ENCODE peak calls at places on chromosome 16, in four cellular contexts. One of them, this sample, is unnamed.

GRCh38 chr16:66273036-66273435 is 93.5 kb upstream of the CDH5 start:
- DNase-seq in GM12892: no peak
- DNase-seq in breast epithelium: peak; percentile 6
- DNase-seq in upper lobe of left lung: no peak
- DNase-seq in this sample: no peak

GRCh38 chr16:17359778-17360177 is 111.0 kb downstream of the XYLT1 start:
- DNase-seq in GM12892: no peak
- DNase-seq in breast epithelium: no peak
- DNase-seq in upper lobe of left lung: peak; percentile 64
- DNase-seq in this sample: no peak

GRCh38 chr16:22638393-22639206 is 127.9 kb downstream of the NPIPB5 start:
- DNase-seq in GM12892: no peak
- DNase-seq in breast epithelium: no peak
- DNase-seq in upper lobe of left lung: no peak
- DNase-seq in this sample: no peak

GRCh38 chr16:71250461-71251232 is 20.1 kb upstream of the HYDIN start:
- DNase-seq in GM12892: no peak
- DNase-seq in breast epithelium: peak; percentile 27
- DNase-seq in upper lobe of left lung: no peak
- DNase-seq in this sample: no peak

GRCh38 chr16:29198731-29199521 is 207.6 kb downstream of the NPIPB11 start:
- DNase-seq in GM12892: no peak
- DNase-seq in breast epithelium: no peak
- DNase-seq in upper lobe of left lung: peak; percentile 18
- DNase-seq in this sample: peak; percentile 7

GRCh38 chr16:77459534-77460412 is 24.9 kb upstream of the ADAMTS18 start:
- DNase-seq in GM12892: no peak
- DNase-seq in breast epithelium: no peak
- DNase-seq in upper lobe of left lung: no peak
- DNase-seq in this sample: no peak

GRCh38 chr16:88530858-88531203 is 39.4 kb upstream of the ZC3H18 start:
- DNase-seq in GM12892: no peak
- DNase-seq in breast epithelium: no peak
- DNase-seq in upper lobe of left lung: no peak
- DNase-seq in this sample: no peak

GRCh38 chr16:3780570-3780969 is 63.2 kb upstream of the TRAP1 start:
- DNase-seq in GM12892: no peak
- DNase-seq in breast epithelium: no peak
- DNase-seq in upper lobe of left lung: no peak
- DNase-seq in this sample: no peak

GRCh38 chr16:86626284-86626683 is 47.9 kb downstream of the FOXL1 start:
- DNase-seq in GM12892: no peak
- DNase-seq in breast epithelium: no peak
- DNase-seq in upper lobe of left lung: no peak
- DNase-seq in this sample: no peak

GRCh38 chr16:57635266-57636097 is 7.1 kb downstream of the ADGRG1 start:
- DNase-seq in GM12892: no peak
- DNase-seq in breast epithelium: no peak
- DNase-seq in upper lobe of left lung: no peak
- DNase-seq in this sample: peak; percentile 82

GRCh38 chr16:63135069-63135468 is 1098.8 kb upstream of the CDH8 start:
- DNase-seq in GM12892: no peak
- DNase-seq in breast epithelium: no peak
- DNase-seq in upper lobe of left lung: no peak
- DNase-seq in this sample: no peak

GRCh38 chr16:61105544-61105943 is 930.7 kb downstream of the CDH8 start:
- DNase-seq in GM12892: no peak
- DNase-seq in breast epithelium: no peak
- DNase-seq in upper lobe of left lung: no peak
- DNase-seq in this sample: no peak

GRCh38 chr16:69193860-69194259 is 6.9 kb downstream of the SNTB2 start:
- DNase-seq in GM12892: no peak
- DNase-seq in breast epithelium: no peak
- DNase-seq in upper lobe of left lung: no peak
- DNase-seq in this sample: no peak

GRCh38 chr16:58116046-58116445 is 13.1 kb downstream of the CFAP20 start:
- DNase-seq in GM12892: no peak
- DNase-seq in breast epithelium: no peak
- DNase-seq in upper lobe of left lung: no peak
- DNase-seq in this sample: no peak

GRCh38 chr16:4273858-4274291 is 1.1 kb upstream of the TFAP4 start:
- DNase-seq in GM12892: peak; percentile 58
- DNase-seq in breast epithelium: peak; percentile 47
- DNase-seq in upper lobe of left lung: peak; percentile 66
- DNase-seq in this sample: peak; percentile 55

GRCh38 chr16:26569793-26570192 is 496.9 kb upstream of the C16orf82 start:
- DNase-seq in GM12892: no peak
- DNase-seq in breast epithelium: no peak
- DNase-seq in upper lobe of left lung: no peak
- DNase-seq in this sample: no peak

GRCh38 chr16:80317132-80318098 is 223.4 kb upstream of the DYNLRB2 start:
- DNase-seq in GM12892: no peak
- DNase-seq in breast epithelium: no peak
- DNase-seq in upper lobe of left lung: peak; percentile 25
- DNase-seq in this sample: no peak

GRCh38 chr16:88638323-88639230 is at the start of gene IL17C:
- DNase-seq in GM12892: no peak
- DNase-seq in breast epithelium: no peak
- DNase-seq in upper lobe of left lung: peak; percentile 65
- DNase-seq in this sample: peak; percentile 80

GRCh38 chr16:35198223-35199199 is 1739.1 kb downstream of the TP53TG3F start:
- DNase-seq in GM12892: no peak
- DNase-seq in breast epithelium: no peak
- DNase-seq in upper lobe of left lung: no peak
- DNase-seq in this sample: no peak

GRCh38 chr16:87336850-87337240 is 19.7 kb upstream of the C16orf95 start:
- DNase-seq in GM12892: no peak
- DNase-seq in breast epithelium: no peak
- DNase-seq in upper lobe of left lung: no peak
- DNase-seq in this sample: no peak

GRCh38 chr16:47204736-47205499 is 61.2 kb upstream of the NETO2 start:
- DNase-seq in GM12892: no peak
- DNase-seq in breast epithelium: no peak
- DNase-seq in upper lobe of left lung: no peak
- DNase-seq in this sample: no peak

GRCh38 chr16:23905027-23905426 is 69.2 kb downstream of the PRKCB start:
- DNase-seq in GM12892: no peak
- DNase-seq in breast epithelium: peak; percentile 74
- DNase-seq in upper lobe of left lung: no peak
- DNase-seq in this sample: peak; percentile 21

GRCh38 chr16:1081734-1082265 is 9.3 kb downstream of the SSTR5 start:
- DNase-seq in GM12892: no peak
- DNase-seq in breast epithelium: no peak
- DNase-seq in upper lobe of left lung: no peak
- DNase-seq in this sample: no peak

GRCh38 chr16:65414284-65414984 is 292.6 kb upstream of the CDH11 start:
- DNase-seq in GM12892: no peak
- DNase-seq in breast epithelium: no peak
- DNase-seq in upper lobe of left lung: no peak
- DNase-seq in this sample: no peak

GRCh38 chr16:8183186-8184099 is 406.9 kb downstream of the TMEM114 start:
- DNase-seq in GM12892: no peak
- DNase-seq in breast epithelium: no peak
- DNase-seq in upper lobe of left lung: no peak
- DNase-seq in this sample: no peak

GRCh38 chr16:8936421-8936820 is 27.3 kb downstream of the USP7 start:
- DNase-seq in GM12892: peak; percentile 45
- DNase-seq in breast epithelium: no peak
- DNase-seq in upper lobe of left lung: peak; percentile 52
- DNase-seq in this sample: peak; percentile 66

GRCh38 chr16:69654280-69654931 is 72.0 kb downstream of the NQO1 start:
- DNase-seq in GM12892: no peak
- DNase-seq in breast epithelium: no peak
- DNase-seq in upper lobe of left lung: no peak
- DNase-seq in this sample: no peak

GRCh38 chr16:49833055-49833454 is 22.9 kb downstream of the ZNF423 start:
- DNase-seq in GM12892: no peak
- DNase-seq in breast epithelium: no peak
- DNase-seq in upper lobe of left lung: peak; percentile 39
- DNase-seq in this sample: peak; percentile 44
- TF ChIP-seq POLR2AphosphoS5 in GM12892: no peak
- TF ChIP-seq POLR2AphosphoS5 in breast epithelium: no peak
- TF ChIP-seq POLR2AphosphoS5 in upper lobe of left lung: peak; percentile 51
- TF ChIP-seq POLR2AphosphoS5 in this sample: no peak

DNA sequence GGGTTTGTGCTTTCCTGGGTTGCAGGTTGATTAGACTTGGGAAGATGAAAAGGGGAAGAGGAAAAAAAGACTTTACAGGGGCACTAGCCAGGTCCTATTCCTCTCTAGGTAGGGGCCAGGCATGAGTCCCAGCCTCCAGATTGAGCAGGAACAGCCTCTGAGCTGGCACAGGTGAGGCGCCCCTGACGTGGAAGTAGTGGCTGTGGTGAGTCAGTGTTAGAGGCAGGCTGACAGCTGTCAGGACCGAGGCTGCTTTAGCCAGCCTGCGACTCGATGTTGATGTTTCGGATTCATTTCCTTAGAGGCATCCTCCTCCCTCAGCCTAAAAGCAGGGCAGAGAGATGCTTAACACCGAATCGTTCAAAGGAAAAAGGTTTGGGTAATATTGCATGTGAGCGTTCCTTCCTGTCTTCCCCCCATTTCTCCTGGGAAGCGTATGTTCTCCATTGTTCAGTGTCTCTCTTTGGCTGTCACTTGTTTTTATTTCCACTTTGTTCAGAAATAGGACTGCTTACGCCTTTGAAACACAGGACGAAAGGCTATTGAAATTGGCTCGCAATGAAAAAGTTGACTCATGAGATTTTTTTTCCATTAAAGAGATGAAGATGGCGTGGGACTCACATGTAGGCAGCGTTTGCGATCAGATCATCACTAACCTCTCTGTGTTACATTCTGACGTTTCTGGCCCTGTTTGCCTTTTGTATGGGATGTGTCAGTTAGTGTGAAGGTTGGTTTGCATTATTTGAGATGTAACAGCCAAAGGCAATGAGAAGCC is 1.2 kb downstream of the KIAA0513 start:
- DNase-seq in GM12892: peak; percentile 30
- DNase-seq in breast epithelium: peak; percentile 70
- DNase-seq in upper lobe of left lung: peak; percentile 75
- DNase-seq in this sample: peak; percentile 80
- TF ChIP-seq POLR2AphosphoS5 in GM12892: no peak
- TF ChIP-seq POLR2AphosphoS5 in breast epithelium: no peak
- TF ChIP-seq POLR2AphosphoS5 in upper lobe of left lung: no peak
- TF ChIP-seq POLR2AphosphoS5 in this sample: no peak

DNA sequence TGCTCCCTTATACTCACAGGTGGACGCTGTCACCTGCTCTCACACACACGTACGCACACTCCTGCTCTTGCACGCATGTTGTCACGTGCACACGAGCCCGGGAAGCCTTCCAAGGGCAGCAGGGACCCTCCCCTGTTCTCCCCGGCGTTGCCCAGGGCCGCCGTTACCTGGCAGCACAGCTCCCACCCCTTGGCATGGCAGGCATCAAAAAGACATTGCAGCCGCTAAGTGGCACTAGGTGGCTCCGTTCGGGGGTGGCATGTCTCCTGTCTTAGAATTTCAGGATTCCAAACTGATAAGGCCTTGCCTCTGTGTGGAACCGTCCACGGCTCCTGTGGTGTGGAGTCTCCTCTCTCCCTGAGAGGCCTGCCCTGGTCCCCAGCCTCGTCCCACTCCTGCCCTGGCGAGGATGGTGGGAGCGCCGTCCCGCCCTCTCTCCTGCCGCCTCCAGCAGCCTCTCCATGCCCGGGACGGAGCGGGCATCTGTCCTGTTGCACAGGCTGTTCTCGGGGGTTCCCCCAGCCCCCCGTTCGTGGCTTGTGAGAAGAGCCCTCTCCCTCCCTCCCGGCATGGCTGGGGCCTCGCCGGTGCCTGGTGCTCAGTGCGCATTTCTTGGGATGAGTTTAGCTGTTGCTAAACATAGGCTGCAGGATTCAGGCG is 126.7 kb upstream of the GSE1 start:
- DNase-seq in GM12892: no peak
- DNase-seq in breast epithelium: no peak
- DNase-seq in upper lobe of left lung: no peak
- DNase-seq in this sample: no peak
- TF ChIP-seq POLR2AphosphoS5 in GM12892: no peak
- TF ChIP-seq POLR2AphosphoS5 in breast epithelium: no peak
- TF ChIP-seq POLR2AphosphoS5 in upper lobe of left lung: no peak
- TF ChIP-seq POLR2AphosphoS5 in this sample: no peak

GRCh38 chr16:73747328-73747727 is 549.3 kb upstream of the PSMD7 start:
- DNase-seq in GM12892: no peak
- DNase-seq in breast epithelium: no peak
- DNase-seq in upper lobe of left lung: no peak
- DNase-seq in this sample: no peak

GRCh38 chr16:73743665-73744496 is 552.7 kb upstream of the PSMD7 start:
- DNase-seq in GM12892: no peak
- DNase-seq in breast epithelium: no peak
- DNase-seq in upper lobe of left lung: no peak
- DNase-seq in this sample: no peak

GRCh38 chr16:73750639-73751038 is 546.0 kb upstream of the PSMD7 start:
- DNase-seq in GM12892: no peak
- DNase-seq in breast epithelium: no peak
- DNase-seq in upper lobe of left lung: no peak
- DNase-seq in this sample: no peak

DNA sequence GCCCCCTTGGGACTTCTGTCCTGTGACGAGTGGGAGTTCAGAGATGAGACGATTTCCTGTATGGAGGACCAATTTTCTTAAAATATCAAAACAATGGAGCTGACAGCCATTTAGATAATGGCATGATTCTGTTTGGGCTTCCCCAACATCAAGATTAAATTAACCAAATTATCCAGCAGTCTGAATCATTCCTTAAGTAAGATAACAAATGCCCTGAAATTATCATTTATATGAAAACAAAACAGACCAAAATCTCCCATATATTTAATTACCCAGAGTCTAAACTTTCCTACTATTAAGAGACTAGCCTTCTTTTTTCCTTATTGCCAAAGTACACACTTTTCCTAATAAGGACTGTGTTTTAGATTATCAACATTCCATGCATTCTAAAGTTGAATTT is 550.1 kb upstream of the PSMD7 start:
- DNase-seq in GM12892: no peak
- DNase-seq in breast epithelium: no peak
- DNase-seq in upper lobe of left lung: no peak
- DNase-seq in this sample: no peak
- TF ChIP-seq POLR2AphosphoS5 in GM12892: no peak
- TF ChIP-seq POLR2AphosphoS5 in breast epithelium: no peak
- TF ChIP-seq POLR2AphosphoS5 in upper lobe of left lung: no peak
- TF ChIP-seq POLR2AphosphoS5 in this sample: no peak

GRCh38 chr16:12850186-12850585 is 46.5 kb upstream of the CPPED1 start:
- DNase-seq in GM12892: no peak
- DNase-seq in breast epithelium: no peak
- DNase-seq in upper lobe of left lung: no peak
- DNase-seq in this sample: no peak

GRCh38 chr16:12845282-12845681 is 41.6 kb upstream of the CPPED1 start:
- DNase-seq in GM12892: no peak
- DNase-seq in breast epithelium: no peak
- DNase-seq in upper lobe of left lung: no peak
- DNase-seq in this sample: no peak

DNA sequence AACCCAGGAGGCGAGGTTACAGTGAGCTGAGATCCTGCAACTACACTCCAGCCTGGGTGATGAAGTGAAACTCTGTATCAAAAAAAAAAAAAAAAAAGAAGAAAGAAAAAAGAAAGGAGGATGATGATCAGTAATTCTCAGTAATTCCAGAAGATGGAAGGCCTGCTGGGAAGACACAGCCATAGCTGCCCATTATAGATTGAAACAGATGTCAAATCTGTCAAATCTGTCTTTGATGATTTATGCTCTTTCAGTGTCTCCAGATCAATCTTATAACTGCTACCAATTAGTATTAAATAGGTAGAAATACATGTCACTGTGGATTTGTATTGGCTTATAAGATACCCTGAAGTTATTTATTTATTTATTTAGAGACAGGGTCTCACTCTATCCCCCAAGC is 42.9 kb upstream of the CPPED1 start:
- DNase-seq in GM12892: no peak
- DNase-seq in breast epithelium: no peak
- DNase-seq in upper lobe of left lung: no peak
- DNase-seq in this sample: no peak
- TF ChIP-seq POLR2AphosphoS5 in GM12892: no peak
- TF ChIP-seq POLR2AphosphoS5 in breast epithelium: no peak
- TF ChIP-seq POLR2AphosphoS5 in upper lobe of left lung: no peak
- TF ChIP-seq POLR2AphosphoS5 in this sample: no peak

This sample was measured in transverse colon.